ENCODE peak calls at places on chromosomes 6 and 20, in ten cellular contexts. W is AG09309, M is mucosa of descending colon, C is heart left ventricle, E is pancreas, B is HFF-Myc, Y is astrocyte of the cerebellum, U is dorsolateral prefrontal cortex, R is adrenal gland, O is fibroblast of lung. L is an unnamed sample.

GRCh38 chr6:114157848-114158247 is 185.0 kb downstream of the HS3ST5 start:
- DNase-seq in W (no peak), M (no peak), C (no peak), E (no peak), B (no peak), Y (no peak), U (no peak), R (no peak), O (no peak), L (no peak)

GRCh38 chr6:162698004-162698403 is 29.6 kb downstream of the PRKN start:
- DNase-seq in W (no peak), M (no peak), C (no peak), E (no peak), B (no peak), Y (no peak), U (no peak), R (no peak), O (no peak), L (no peak)

GRCh38 chr6:26087284-26088115 is at the start of gene HFE:
- DNase-seq in W (no peak), M (peak), C (peak), E (peak), B (peak), Y (no peak), U (peak), R (peak), O (peak), L (peak)

GRCh38 chr6:10163159-10163962 is 251.5 kb downstream of the TFAP2A start:
- DNase-seq in W (no peak), M (no peak), C (no peak), E (no peak), B (no peak), Y (no peak), U (no peak), R (no peak), O (no peak), L (peak)

GRCh38 chr6:31118178-31118577 is 2.1 kb downstream of the CDSN start:
- DNase-seq in W (no peak), M (no peak), C (no peak), E (no peak), B (no peak), Y (no peak), U (no peak), R (no peak), O (no peak), L (no peak)

GRCh38 chr6:47160702-47161101 is 118.6 kb upstream of the ADGRF1 start:
- DNase-seq in W (no peak), M (no peak), C (no peak), E (no peak), B (no peak), Y (no peak), U (no peak), R (no peak), O (no peak), L (no peak)

GRCh38 chr6:31128093-31128676 is 7.9 kb upstream of the CDSN start:
- DNase-seq in W (no peak), M (no peak), C (no peak), E (peak), B (no peak), Y (no peak), U (peak), R (peak), O (no peak), L (peak)

GRCh38 chr20:35134472-35134871 is 12.7 kb downstream of the EDEM2 start:
- DNase-seq in W (no peak), M (no peak), C (peak), E (no peak), B (no peak), Y (no peak), U (no peak), R (peak), O (peak), L (no peak)

GRCh38 chr6:130632288-130632687 is 194.9 kb upstream of the SMLR1 start:
- DNase-seq in W (peak), M (no peak), C (peak), E (no peak), B (no peak), Y (no peak), U (no peak), R (peak), O (peak), L (no peak)

GRCh38 chr20:34553366-34553867 is 5.1 kb upstream of the MAP1LC3A start:
- DNase-seq in W (no peak), M (peak), C (peak), E (peak), B (no peak), Y (no peak), U (no peak), R (no peak), O (peak), L (no peak)

GRCh38 chr6:81088133-81088532 is 664.3 kb downstream of the TENT5A start:
- DNase-seq in W (no peak), M (no peak), C (no peak), E (no peak), B (no peak), Y (no peak), U (no peak), R (no peak), O (no peak), L (no peak)

DNA sequence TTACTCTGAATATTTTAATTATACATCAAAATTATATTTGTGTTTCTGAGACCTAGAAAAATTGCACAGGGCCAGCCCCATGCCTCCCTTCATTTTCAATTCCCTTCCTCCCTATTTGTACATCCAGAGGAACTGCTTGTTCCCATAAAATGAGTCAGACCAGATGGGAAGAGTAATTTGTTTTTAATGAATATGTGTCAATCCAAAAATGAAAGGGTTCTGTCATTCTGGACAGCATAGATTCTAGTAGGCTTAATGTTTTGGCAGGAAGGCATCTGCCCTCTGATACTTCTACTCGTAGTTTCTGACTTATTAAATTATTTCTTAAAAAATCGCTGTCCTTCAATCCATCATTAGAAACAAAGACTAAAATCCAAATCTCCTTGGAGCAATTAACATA is 665.5 kb downstream of the TENT5A start:
- DNase-seq in W (no peak), M (no peak), C (no peak), E (no peak), B (no peak), Y (no peak), U (no peak), R (no peak), O (no peak), L (no peak)
- TF ChIP-seq CTCF in W (no peak), M (no peak), C (no peak), E (no peak), B (no peak), Y (no peak), U (no peak), R (no peak), O (no peak), L (no peak)

GRCh38 chr20:32660661-32661060 is 13.1 kb downstream of the C20orf203 start:
- DNase-seq in W (no peak), M (no peak), C (no peak), E (no peak), B (no peak), Y (no peak), U (no peak), R (no peak), O (no peak), L (no peak)

GRCh38 chr20:32664352-32665159 is 9.2 kb downstream of the C20orf203 start:
- DNase-seq in W (no peak), M (no peak), C (no peak), E (peak), B (no peak), Y (no peak), U (no peak), R (peak), O (no peak), L (no peak)

GRCh38 chr20:32667030-32667429 is 6.7 kb downstream of the C20orf203 start:
- DNase-seq in W (no peak), M (no peak), C (no peak), E (peak), B (no peak), Y (no peak), U (no peak), R (no peak), O (no peak), L (no peak)

GRCh38 chr20:32663704-32664351 is 9.9 kb downstream of the C20orf203 start:
- DNase-seq in W (no peak), M (no peak), C (no peak), E (no peak), B (no peak), Y (no peak), U (no peak), R (no peak), O (no peak), L (no peak)

DNA sequence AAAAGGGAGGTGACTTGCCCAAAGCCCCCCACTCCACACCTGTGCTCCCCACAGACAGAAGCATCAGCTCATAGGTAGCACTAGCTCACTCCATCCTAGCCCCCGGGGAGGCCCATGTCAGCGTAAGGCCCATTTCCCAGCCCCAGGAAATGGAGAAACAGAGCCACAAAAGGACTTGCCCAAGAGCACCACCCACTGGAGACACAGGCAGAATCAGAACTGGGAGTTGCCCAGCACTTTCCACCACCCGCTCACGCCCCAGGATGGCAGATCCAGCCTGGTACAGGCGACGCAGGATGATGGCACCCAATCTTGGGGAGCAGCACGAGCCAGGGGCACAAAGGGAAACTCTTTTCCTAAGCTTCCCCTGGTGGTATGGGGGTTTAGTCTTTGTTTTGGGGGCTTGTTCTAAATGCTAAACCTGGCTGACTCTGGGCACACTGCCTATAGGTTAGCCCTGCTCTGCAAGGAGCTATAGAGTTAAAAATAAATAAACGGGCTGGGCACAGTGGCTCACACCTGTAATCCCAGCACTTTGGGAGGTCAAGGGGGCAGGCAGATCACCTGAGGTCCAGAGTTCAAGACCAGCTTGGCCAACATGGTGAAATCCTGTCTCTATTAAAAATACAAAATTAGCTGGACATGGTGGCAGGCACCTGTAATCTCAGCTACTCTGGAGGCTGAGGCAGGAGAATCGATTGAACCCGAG is 11.8 kb downstream of the C20orf203 start:
- DNase-seq in W (no peak), M (no peak), C (no peak), E (no peak), B (no peak), Y (no peak), U (no peak), R (no peak), O (no peak), L (no peak)
- TF ChIP-seq CTCF in W (no peak), M (no peak), C (no peak), E (no peak), B (no peak), Y (no peak), U (no peak), R (no peak), O (no peak), L (no peak)

DNA sequence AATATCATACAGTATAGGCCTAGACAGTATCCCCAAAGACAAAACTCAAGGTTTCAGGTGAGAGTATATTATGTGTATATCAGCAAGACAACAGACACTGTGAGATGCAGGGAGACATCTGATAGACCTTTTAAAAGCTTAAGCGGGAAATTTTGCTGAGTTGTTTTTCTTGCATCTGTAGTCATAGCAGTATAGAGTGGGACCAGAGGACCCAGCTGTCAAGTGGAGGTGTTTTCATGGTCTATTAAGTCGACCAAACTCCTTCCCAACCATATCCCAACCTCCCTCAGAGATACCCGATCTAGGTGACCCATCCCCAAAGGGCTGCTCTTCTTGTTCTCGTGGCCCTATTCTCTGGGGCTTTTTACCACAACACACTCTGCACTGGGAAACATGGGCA is 98.2 kb upstream of the THEMIS start:
- DNase-seq in W (no peak), M (no peak), C (no peak), E (no peak), B (no peak), Y (no peak), U (no peak), R (no peak), O (no peak), L (no peak)
- TF ChIP-seq CTCF in W (no peak), M (no peak), C (no peak), E (no peak), B (no peak), Y (no peak), U (no peak), R (no peak), O (no peak), L (no peak)

DNA sequence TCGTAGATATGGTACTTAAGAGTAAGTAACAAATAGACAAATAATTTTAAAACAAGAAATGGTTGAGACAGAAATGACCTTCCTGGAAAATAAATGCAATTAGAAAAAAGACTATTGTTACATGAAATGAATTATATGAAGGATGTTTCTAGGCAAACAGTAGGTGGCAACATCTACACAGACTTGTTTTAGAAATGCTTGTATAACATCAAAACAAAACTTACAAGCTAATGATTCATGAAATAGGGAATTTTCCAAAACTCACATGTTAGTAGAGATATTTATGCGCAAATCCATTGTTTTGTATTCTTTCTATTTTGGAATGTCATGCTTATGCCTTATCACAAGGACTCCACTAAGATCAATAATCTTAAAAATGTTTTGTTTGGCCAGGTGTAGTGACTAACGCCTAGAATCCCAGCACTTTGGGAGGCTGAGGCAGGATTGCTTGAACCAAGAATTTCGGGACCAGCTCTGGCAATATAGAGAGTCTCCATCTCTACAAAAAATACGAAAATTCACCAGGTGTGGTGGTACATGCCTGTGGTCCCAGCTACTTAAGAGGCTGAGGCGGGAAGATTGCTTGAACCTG is 32.3 kb upstream of the LGSN start:
- DNase-seq in W (peak), M (no peak), C (no peak), E (peak), B (peak), Y (peak), U (no peak), R (no peak), O (peak), L (no peak)
- TF ChIP-seq CTCF in W (peak), M (no peak), C (peak), E (peak), B (peak), Y (no peak), U (peak), R (peak), O (no peak), L (no peak)

GRCh38 chr6:74573613-74574012 is 632.2 kb downstream of the COL12A1 start:
- DNase-seq in W (no peak), M (no peak), C (no peak), E (no peak), B (no peak), Y (no peak), U (no peak), R (no peak), O (no peak), L (no peak)

GRCh38 chr6:74570044-74570443 is 635.8 kb downstream of the COL12A1 start:
- DNase-seq in W (no peak), M (no peak), C (no peak), E (no peak), B (no peak), Y (no peak), U (no peak), R (no peak), O (no peak), L (no peak)

GRCh38 chr6:74577619-74578018 is 628.2 kb downstream of the COL12A1 start:
- DNase-seq in W (no peak), M (no peak), C (no peak), E (no peak), B (no peak), Y (no peak), U (no peak), R (no peak), O (peak), L (no peak)

GRCh38 chr6:74578339-74578738 is 627.5 kb downstream of the COL12A1 start:
- DNase-seq in W (peak), M (no peak), C (no peak), E (no peak), B (peak), Y (peak), U (no peak), R (no peak), O (peak), L (no peak)

GRCh38 chr6:74574794-74575193 is 631.1 kb downstream of the COL12A1 start:
- DNase-seq in W (no peak), M (no peak), C (no peak), E (no peak), B (no peak), Y (no peak), U (no peak), R (no peak), O (peak), L (no peak)
- TF ChIP-seq CTCF in W (peak), M (no peak), C (peak), E (peak), B (peak), Y (peak), U (peak), R (no peak), O (peak), L (peak)

GRCh38 chr20:17889226-17889625 is 79.4 kb downstream of the SNX5 start:
- DNase-seq in W (no peak), M (no peak), C (no peak), E (no peak), B (no peak), Y (peak), U (no peak), R (no peak), O (peak), L (no peak)
- TF ChIP-seq CTCF in W (no peak), M (no peak), C (no peak), E (no peak), B (no peak), Y (peak), U (no peak), R (no peak), O (peak), L (no peak)

DNA sequence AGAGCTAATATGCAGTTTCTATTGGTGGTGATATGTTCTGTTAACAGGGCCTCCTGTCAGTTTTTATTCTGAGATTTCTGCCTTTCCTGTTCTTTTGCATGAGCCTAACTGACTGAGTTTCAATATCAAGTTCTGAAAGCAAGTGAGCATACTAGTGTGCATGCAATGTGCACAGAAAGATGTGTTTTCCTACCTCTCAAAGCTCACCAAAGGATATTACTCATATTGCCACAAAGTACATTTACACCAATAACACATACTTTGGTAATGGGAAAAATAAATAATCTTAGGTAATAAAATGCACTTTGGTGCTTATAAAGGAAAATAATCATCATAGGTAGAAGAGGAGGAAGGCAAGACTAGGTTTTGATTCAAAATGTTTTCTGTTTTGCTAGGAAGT is 195.0 kb downstream of the KHDC1L start:
- DNase-seq in W (no peak), M (no peak), C (no peak), E (no peak), B (no peak), Y (no peak), U (no peak), R (no peak), O (peak), L (no peak)
- TF ChIP-seq CTCF in W (no peak), M (no peak), C (no peak), E (no peak), B (no peak), Y (no peak), U (no peak), R (no peak), O (no peak), L (no peak)